ENCODE peak calls at places on chromosomes 2 and 18, in eight cellular contexts. T is suprapubic skin, J is thyroid gland, F is endothelial cell, Y is GM20000, C is progenitor cell of endocrine pancreas, K is cardiac muscle cell, L is psoas muscle. Q is an unnamed sample.

GRCh38 chr18:22964116-22964515 is 31.0 kb downstream of the RBBP8 start:
- DNase-seq in T (no peak), J (no peak), F (no peak), Y (no peak), C (no peak), K (peak; percentile 21), L (no peak), Q (no peak)

GRCh38 chr2:2809771-2810170 is 478.7 kb upstream of the MYT1L start:
- DNase-seq in T (no peak), J (no peak), F (no peak), Y (no peak), C (no peak), K (no peak), L (no peak), Q (no peak)

GRCh38 chr18:50721006-50721405 is 98.8 kb downstream of the MRO start:
- DNase-seq in T (no peak), J (no peak), F (no peak), Y (no peak), C (no peak), K (no peak), L (no peak), Q (no peak)

GRCh38 chr18:75797046-75797445 is 369.5 kb upstream of the SMIM21 start:
- DNase-seq in T (no peak), J (no peak), F (no peak), Y (no peak), C (no peak), K (no peak), L (no peak), Q (no peak)

GRCh38 chr18:79846936-79847557 is 49.3 kb downstream of the KCNG2 start:
- DNase-seq in T (no peak), J (no peak), F (no peak), Y (no peak), C (no peak), K (no peak), L (no peak), Q (no peak)

GRCh38 chr2:43592443-43592842 is 3.4 kb downstream of the THADA start:
- DNase-seq in T (no peak), J (no peak), F (no peak), Y (no peak), C (no peak), K (no peak), L (no peak), Q (no peak)

GRCh38 chr2:64606495-64607363 is 47.0 kb downstream of the SERTAD2 start:
- DNase-seq in T (peak; percentile 97), J (peak; percentile 56), F (no peak), Y (peak; percentile 95), C (no peak), K (peak; percentile 88), L (peak; percentile 88), Q (no peak)

GRCh38 chr2:145411493-145411892 is 891.6 kb upstream of the ZEB2 start:
- DNase-seq in T (no peak), J (no peak), F (no peak), Y (peak; percentile 7), C (no peak), K (no peak), L (no peak), Q (no peak)

GRCh38 chr2:227545990-227546389 is 52.7 kb upstream of the SCYGR2 start:
- DNase-seq in T (no peak), J (no peak), F (peak; percentile 6), Y (no peak), C (no peak), K (no peak), L (no peak), Q (no peak)

GRCh38 chr2:88692187-88692586 is 714 bp downstream of the RPIA start:
- DNase-seq in T (no peak), J (peak; percentile 32), F (peak; percentile 20), Y (peak; percentile 39), C (no peak), K (peak; percentile 21), L (no peak), Q (no peak)

GRCh38 chr2:151106805-151107490 is 154.7 kb downstream of the RBM43 start:
- DNase-seq in T (no peak), J (no peak), F (no peak), Y (no peak), C (no peak), K (no peak), L (no peak), Q (no peak)

GRCh38 chr18:24381126-24381525 is 16.5 kb downstream of the OSBPL1A start:
- DNase-seq in T (no peak), J (no peak), F (no peak), Y (no peak), C (no peak), K (no peak), L (no peak), Q (no peak)

GRCh38 chr2:108640731-108641130 is 78.6 kb upstream of the RANBP2 start:
- DNase-seq in T (no peak), J (no peak), F (no peak), Y (no peak), C (no peak), K (peak; percentile 81), L (no peak), Q (no peak)

GRCh38 chr2:62014102-62014501 is 108.6 kb downstream of the COMMD1 start:
- DNase-seq in T (no peak), J (peak; percentile 93), F (no peak), Y (no peak), C (no peak), K (peak; percentile 84), L (peak; percentile 34), Q (no peak)

GRCh38 chr2:215793747-215794595 is 219.4 kb downstream of the MREG start:
- DNase-seq in T (no peak), J (peak; percentile 24), F (no peak), Y (no peak), C (no peak), K (peak; percentile 97), L (no peak), Q (no peak)

GRCh38 chr2:130759906-130760753 is 4.8 kb downstream of the AMER3 start:
- DNase-seq in T (no peak), J (peak; percentile 18), F (no peak), Y (no peak), C (no peak), K (peak; percentile 44), L (no peak), Q (no peak)

GRCh38 chr2:36214682-36215081 is 140.9 kb upstream of the CRIM1 start:
- DNase-seq in T (no peak), J (no peak), F (no peak), Y (no peak), C (no peak), K (no peak), L (no peak), Q (no peak)

GRCh38 chr2:9573840-9574239 is 18.2 kb upstream of the ADAM17 start:
- DNase-seq in T (no peak), J (no peak), F (no peak), Y (no peak), C (no peak), K (no peak), L (no peak), Q (no peak)
- TF ChIP-seq CTCF in T (no peak), J (no peak), F (peak; percentile 30), Y (no peak), C (no peak), K (no peak), L (no peak), Q (peak; percentile 55)

GRCh38 chr2:162318280-162319222 is at the start of gene IFIH1:
- DNase-seq in T (peak; percentile 90), J (peak; percentile 84), F (peak; percentile 68), Y (peak; percentile 92), C (peak; percentile 47), K (peak; percentile 92), L (peak; percentile 67), Q (no peak)
- TF ChIP-seq CTCF in T (peak; percentile 24), J (peak; percentile 11), F (no peak), Y (peak; percentile 6), C (peak; percentile 43), K (peak; percentile 59), L (peak; percentile 28), Q (peak; percentile 30)

GRCh38 chr2:11111811-11112425 is 43.3 kb upstream of the SLC66A3 start:
- DNase-seq in T (peak; percentile 63), J (no peak), F (no peak), Y (no peak), C (no peak), K (no peak), L (no peak), Q (no peak)
- TF ChIP-seq CTCF in T (no peak), J (no peak), F (no peak), Y (no peak), C (no peak), K (no peak), L (no peak), Q (no peak)

DNA sequence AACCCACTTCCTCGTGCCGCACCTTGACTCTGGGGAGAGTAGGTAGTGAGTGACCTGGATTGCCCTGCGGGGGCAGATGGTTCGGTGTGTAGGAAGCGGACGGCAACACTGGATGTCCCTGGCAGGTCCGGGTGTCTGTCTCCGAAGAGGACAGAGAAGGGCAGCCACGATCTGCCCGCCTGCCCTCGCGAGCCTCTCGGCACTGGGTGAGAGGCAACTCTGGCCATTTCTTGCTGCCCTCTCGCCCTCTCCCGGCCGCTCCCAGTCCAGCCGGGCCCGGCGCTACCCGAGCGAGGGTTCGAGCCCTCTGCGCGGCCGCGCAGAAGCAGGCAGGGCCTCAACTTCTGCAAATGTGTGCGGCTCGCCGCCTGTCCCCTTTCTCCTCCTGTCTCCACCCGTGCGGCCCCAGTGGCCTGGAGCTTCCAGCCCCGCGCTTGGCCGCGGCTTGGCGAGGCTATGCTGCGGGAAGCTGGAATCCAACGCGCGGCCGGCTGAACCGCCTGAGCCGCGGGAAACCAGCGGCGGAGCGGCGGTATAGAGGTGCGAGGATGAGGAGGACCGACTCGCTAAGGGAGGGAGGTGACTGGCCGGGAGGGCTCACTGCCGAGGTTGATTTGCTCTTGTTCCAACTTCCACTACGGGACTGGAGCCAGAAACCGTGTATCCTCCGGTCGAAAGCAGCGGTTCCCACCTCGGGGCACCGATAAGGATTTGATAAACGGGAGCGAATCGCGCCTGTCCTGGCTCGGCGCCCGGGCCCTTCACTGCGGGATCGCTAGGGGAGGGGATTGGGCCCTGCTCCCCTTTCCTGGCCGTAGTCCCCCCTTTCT is 1.5 kb downstream of the EPAS1 start:
- DNase-seq in T (peak; percentile 84), J (peak; percentile 59), F (peak; percentile 50), Y (peak; percentile 74), C (no peak), K (peak; percentile 79), L (peak; percentile 55), Q (no peak)
- TF ChIP-seq CTCF in T (no peak), J (no peak), F (peak; percentile 35), Y (peak; percentile 26), C (peak; percentile 14), K (peak; percentile 38), L (peak; percentile 22), Q (peak; percentile 23)

DNA sequence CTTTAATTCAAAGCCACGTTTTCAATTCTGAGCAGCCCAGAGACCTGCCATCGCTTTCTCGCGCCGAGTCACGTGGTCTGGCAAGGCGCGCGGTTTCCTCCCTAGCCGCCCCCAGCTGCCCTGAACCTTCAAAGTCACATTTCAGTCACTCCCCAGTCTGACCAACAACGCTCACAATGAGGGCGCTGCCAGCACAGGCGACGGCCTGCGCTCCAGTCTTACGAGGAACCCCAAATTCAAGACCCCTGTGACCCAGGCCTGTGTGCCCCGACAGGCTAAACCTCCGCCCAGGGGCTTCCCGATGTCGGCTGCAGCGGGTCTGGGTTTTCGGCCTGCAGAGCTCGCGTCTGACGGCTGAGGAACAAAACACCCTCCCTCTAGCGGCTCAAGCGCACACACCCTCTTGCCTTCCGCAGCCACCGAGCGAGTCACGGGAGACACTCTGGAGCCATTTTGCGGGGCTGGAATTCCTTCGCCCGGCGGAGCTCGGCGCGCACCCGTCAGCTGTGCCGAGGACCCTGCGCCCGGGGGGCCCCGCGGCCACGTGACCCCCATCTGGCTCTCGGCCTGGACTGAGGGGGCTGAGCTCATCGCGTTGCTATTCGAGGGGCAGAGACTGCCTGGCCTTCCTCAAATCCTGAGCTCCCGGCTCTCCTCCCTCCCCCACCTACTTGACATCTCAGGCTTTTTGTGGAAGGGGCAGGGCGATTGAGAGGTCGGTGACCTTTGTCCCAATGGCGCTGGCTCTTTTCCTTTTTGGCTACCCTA is 69.9 kb upstream of the ITGB6 start:
- DNase-seq in T (peak; percentile 90), J (peak; percentile 95), F (peak; percentile 85), Y (peak; percentile 75), C (peak; percentile 77), K (peak; percentile 98), L (peak; percentile 88), Q (peak; percentile 90)
- TF ChIP-seq CTCF in T (peak; percentile 81), J (peak; percentile 34), F (peak; percentile 49), Y (peak; percentile 19), C (peak; percentile 73), K (peak; percentile 68), L (peak; percentile 62), Q (peak; percentile 82)

Q was measured in type B pancreatic cell.